ENCODE peak calls at places on chromosomes 16 and 17, in ten cellular contexts. W, F, L, V, M, O, Z, G, R and S are unnamed samples.

GRCh38 chr17:50267074-50267841 is 7.0 kb upstream of the TMEM92 start:
- DNase-seq in G (peak), V (peak), F (no peak), M (no peak), L (no peak), R (no peak), Z (no peak), O (no peak), W (no peak), S (peak)

GRCh38 chr16:4792951-4793513 is 2.1 kb upstream of the SMIM22 start:
- DNase-seq in Z (no peak), O (no peak), V (no peak), W (no peak), M (no peak), L (no peak), G (no peak), F (no peak), R (no peak), S (no peak)

GRCh38 chr17:17700251-17700969 is 19.2 kb downstream of the RAI1 start:
- DNase-seq in O (no peak), V (no peak), R (no peak), L (no peak), M (no peak), G (no peak), W (no peak), Z (no peak), F (peak), S (no peak)

GRCh38 chr17:27878776-27879562 is 14.2 kb downstream of the LYRM9 start:
- DNase-seq in W (no peak), Z (no peak), L (no peak), M (no peak), F (no peak), R (no peak), O (no peak), G (no peak), V (no peak), S (no peak)

GRCh38 chr17:50542795-50543774 is 3.9 kb upstream of the SPATA20 start:
- DNase-seq in W (no peak), G (no peak), Z (no peak), F (peak), R (peak), V (no peak), L (no peak), M (peak), O (peak), S (no peak)

GRCh38 chr16:72637306-72637705 is 410.6 kb downstream of the ZFHX3 start:
- DNase-seq in R (no peak), W (no peak), V (peak), O (no peak), F (no peak), Z (no peak), L (no peak), M (peak), G (no peak), S (no peak)

GRCh38 chr16:81873221-81873620 is 94.1 kb downstream of the PLCG2 start:
- DNase-seq in O (no peak), R (no peak), G (no peak), V (no peak), L (no peak), F (no peak), M (no peak), Z (no peak), W (no peak), S (no peak)

GRCh38 chr17:71361691-71362450 is 758.9 kb upstream of the SOX9 start:
- DNase-seq in W (no peak), O (no peak), F (no peak), Z (no peak), G (no peak), R (no peak), V (no peak), M (no peak), L (no peak), S (no peak)

GRCh38 chr17:57597531-57598453 is 147.3 kb downstream of the CCDC182 start:
- DNase-seq in V (peak), R (peak), W (peak), Z (no peak), L (peak), M (peak), F (peak), G (peak), O (peak), S (peak)

GRCh38 chr16:47058295-47059086 is 85.0 kb upstream of the DNAJA2 start:
- DNase-seq in M (no peak), F (peak), L (no peak), O (no peak), Z (no peak), V (peak), R (no peak), G (no peak), W (no peak), S (no peak)

GRCh38 chr16:82682757-82683156 is 56.0 kb downstream of the CDH13 start:
- DNase-seq in V (no peak), Z (no peak), G (no peak), M (no peak), O (no peak), R (no peak), W (no peak), L (no peak), F (no peak), S (no peak)